ENCODE peak calls at places on chromosomes 2 and 18, in five cellular contexts. H is activated CD4-positive, alpha-beta memory T cell treated with anti-CD3 and anti-CD28 coated beads for 36 hours; X is NCI-H1930; Q is iPS-NIHi11; G is mucosa of gallbladder. W is an unnamed sample.

GRCh38 chr2:148955798-148956197 is 80.8 kb downstream of the KIF5C start:
- DNase-seq in Q (no peak), H (no peak), X (no peak), G (no peak), W (no peak)

GRCh38 chr2:197204855-197205254 is 105.7 kb downstream of the ANKRD44 start:
- DNase-seq in Q (no peak), G (no peak), H (no peak), X (no peak), W (no peak)

GRCh38 chr2:171160119-171160629 is 519 bp downstream of the TLK1 start:
- DNase-seq in X (peak; percentile 33), G (peak; percentile 58), Q (no peak), H (peak; percentile 79), W (peak; percentile 56)

GRCh38 chr18:75405341-75405740 is 22.2 kb downstream of the SMIM21 start:
- DNase-seq in G (no peak), Q (no peak), H (no peak), X (no peak), W (no peak)

GRCh38 chr2:236363878-236364277 is 99.7 kb upstream of the ASB18 start:
- DNase-seq in X (no peak), Q (no peak), H (no peak), G (no peak), W (no peak)

GRCh38 chr2:191660575-191660974 is 17.4 kb upstream of the NABP1 start:
- DNase-seq in Q (no peak), H (no peak), X (no peak), G (no peak), W (no peak)

GRCh38 chr2:106158871-106159270 is 35.2 kb downstream of the UXS1 start:
- DNase-seq in G (no peak), X (no peak), Q (no peak), H (peak; percentile 57), W (no peak)

GRCh38 chr18:49936821-49937220 is 123.5 kb upstream of the ACAA2 start:
- DNase-seq in Q (no peak), H (no peak), G (no peak), X (no peak), W (no peak)

GRCh38 chr2:24793752-24794477 is 690 bp downstream of the CENPO start:
- DNase-seq in Q (peak; percentile 30), G (no peak), X (peak; percentile 22), H (peak; percentile 28), W (no peak)